ENCODE peak calls at places on chromosomes 7 and 10, in six cellular contexts. One of them, this sample, is unnamed.

GRCh38 chr10:1057106-1057657 is 997 bp downstream of the WDR37 start:
- DNase-seq in T-cell: no peak
- DNase-seq in suprapubic skin: no peak
- DNase-seq in Right ventricle myocardium superior: peak; percentile 45
- DNase-seq in lower lobe of right lung: no peak
- DNase-seq in GM20000: peak; percentile 44
- DNase-seq in this sample: no peak

GRCh38 chr7:124349443-124349842 is 316.6 kb upstream of the TMEM229A start:
- DNase-seq in T-cell: no peak
- DNase-seq in suprapubic skin: no peak
- DNase-seq in GM20000: no peak
- DNase-seq in Right ventricle myocardium superior: no peak
- DNase-seq in lower lobe of right lung: no peak
- DNase-seq in this sample: peak; percentile 1

GRCh38 chr7:92614586-92615237 is 24.5 kb upstream of the FAM133B start:
- DNase-seq in T-cell: no peak
- DNase-seq in suprapubic skin: no peak
- DNase-seq in lower lobe of right lung: no peak
- DNase-seq in GM20000: no peak
- DNase-seq in Right ventricle myocardium superior: no peak
- DNase-seq in this sample: peak; percentile 71

GRCh38 chr10:34690403-34691049 is 124.6 kb downstream of the PARD3 start:
- DNase-seq in suprapubic skin: no peak
- DNase-seq in GM20000: no peak
- DNase-seq in lower lobe of right lung: no peak
- DNase-seq in Right ventricle myocardium superior: no peak
- DNase-seq in T-cell: no peak
- DNase-seq in this sample: no peak

GRCh38 chr7:5695037-5695708 is 86.3 kb downstream of the RNF216 start:
- DNase-seq in Right ventricle myocardium superior: peak; percentile 61
- DNase-seq in suprapubic skin: no peak
- DNase-seq in lower lobe of right lung: no peak
- DNase-seq in T-cell: peak; percentile 69
- DNase-seq in GM20000: peak; percentile 61
- DNase-seq in this sample: peak; percentile 88

GRCh38 chr10:100912013-100912608 is 652 bp upstream of the SLF2 start:
- DNase-seq in Right ventricle myocardium superior: no peak
- DNase-seq in T-cell: no peak
- DNase-seq in GM20000: no peak
- DNase-seq in suprapubic skin: no peak
- DNase-seq in lower lobe of right lung: no peak
- DNase-seq in this sample: peak; percentile 80

GRCh38 chr7:1016577-1017531 is 27.5 kb upstream of the GPR146 start:
- DNase-seq in GM20000: no peak
- DNase-seq in lower lobe of right lung: no peak
- DNase-seq in T-cell: no peak
- DNase-seq in suprapubic skin: no peak
- DNase-seq in Right ventricle myocardium superior: no peak
- DNase-seq in this sample: no peak

GRCh38 chr7:49513939-49514338 is 259.5 kb upstream of the VWC2 start:
- DNase-seq in T-cell: no peak
- DNase-seq in Right ventricle myocardium superior: no peak
- DNase-seq in suprapubic skin: no peak
- DNase-seq in GM20000: no peak
- DNase-seq in lower lobe of right lung: no peak
- DNase-seq in this sample: no peak

GRCh38 chr10:89327803-89328441 is at the start of gene IFIT3:
- DNase-seq in Right ventricle myocardium superior: peak; percentile 66
- DNase-seq in lower lobe of right lung: peak; percentile 53
- DNase-seq in suprapubic skin: peak; percentile 80
- DNase-seq in T-cell: no peak
- DNase-seq in GM20000: peak; percentile 27
- DNase-seq in this sample: peak; percentile 88

GRCh38 chr10:112335104-112335840 is 38.6 kb upstream of the ACSL5 start:
- DNase-seq in GM20000: no peak
- DNase-seq in suprapubic skin: no peak
- DNase-seq in T-cell: no peak
- DNase-seq in Right ventricle myocardium superior: no peak
- DNase-seq in lower lobe of right lung: no peak
- DNase-seq in this sample: no peak

GRCh38 chr10:97574374-97575100 is 2.0 kb downstream of the ANKRD2 start:
- DNase-seq in lower lobe of right lung: peak; percentile 75
- DNase-seq in T-cell: no peak
- DNase-seq in GM20000: no peak
- DNase-seq in suprapubic skin: no peak
- DNase-seq in Right ventricle myocardium superior: peak; percentile 72
- DNase-seq in this sample: peak; percentile 88

GRCh38 chr7:38232475-38233366 is 40.7 kb downstream of the TARP start:
- DNase-seq in T-cell: peak; percentile 63
- DNase-seq in Right ventricle myocardium superior: peak; percentile 55
- DNase-seq in GM20000: peak; percentile 56
- DNase-seq in lower lobe of right lung: peak; percentile 60
- DNase-seq in suprapubic skin: no peak
- DNase-seq in this sample: peak; percentile 68

GRCh38 chr10:1412531-1413189 is 324.7 kb downstream of the ADARB2 start:
- DNase-seq in GM20000: no peak
- DNase-seq in T-cell: no peak
- DNase-seq in Right ventricle myocardium superior: no peak
- DNase-seq in suprapubic skin: no peak
- DNase-seq in lower lobe of right lung: no peak
- DNase-seq in this sample: no peak

GRCh38 chr10:60208676-60209269 is 180.9 kb downstream of the ANK3 start:
- DNase-seq in GM20000: peak; percentile 8
- DNase-seq in suprapubic skin: no peak
- DNase-seq in T-cell: no peak
- DNase-seq in Right ventricle myocardium superior: no peak
- DNase-seq in lower lobe of right lung: no peak
- DNase-seq in this sample: peak; percentile 40

GRCh38 chr7:128004623-128005022 is 26.6 kb downstream of the LRRC4 start:
- DNase-seq in T-cell: no peak
- DNase-seq in lower lobe of right lung: no peak
- DNase-seq in Right ventricle myocardium superior: no peak
- DNase-seq in suprapubic skin: no peak
- DNase-seq in GM20000: no peak
- DNase-seq in this sample: no peak

GRCh38 chr7:112985377-112985987 is 101.1 kb downstream of the GPR85 start:
- DNase-seq in Right ventricle myocardium superior: no peak
- DNase-seq in lower lobe of right lung: no peak
- DNase-seq in GM20000: no peak
- DNase-seq in T-cell: no peak
- DNase-seq in suprapubic skin: no peak
- DNase-seq in this sample: peak; percentile 93

GRCh38 chr10:103451871-103452713 is at the start of gene CALHM2:
- DNase-seq in GM20000: peak; percentile 91
- DNase-seq in Right ventricle myocardium superior: peak; percentile 86
- DNase-seq in lower lobe of right lung: peak; percentile 77
- DNase-seq in suprapubic skin: peak; percentile 87
- DNase-seq in T-cell: peak; percentile 70
- DNase-seq in this sample: peak; percentile 31

GRCh38 chr7:52794621-52795020 is 240.8 kb upstream of the POM121L12 start:
- DNase-seq in Right ventricle myocardium superior: no peak
- DNase-seq in GM20000: no peak
- DNase-seq in T-cell: no peak
- DNase-seq in suprapubic skin: no peak
- DNase-seq in lower lobe of right lung: no peak
- DNase-seq in this sample: no peak

GRCh38 chr7:25034136-25034535 is 54.2 kb upstream of the OSBPL3 start:
- DNase-seq in lower lobe of right lung: no peak
- DNase-seq in GM20000: no peak
- DNase-seq in suprapubic skin: no peak
- DNase-seq in Right ventricle myocardium superior: no peak
- DNase-seq in T-cell: no peak
- DNase-seq in this sample: no peak

GRCh38 chr7:157769016-157769869 is 432.4 kb downstream of the DNAJB6 start:
- DNase-seq in Right ventricle myocardium superior: peak; percentile 9
- DNase-seq in suprapubic skin: no peak
- DNase-seq in GM20000: no peak
- DNase-seq in T-cell: no peak
- DNase-seq in lower lobe of right lung: peak; percentile 33
- DNase-seq in this sample: no peak

GRCh38 chr10:107496594-107496993 is 332.1 kb upstream of the SORCS1 start:
- DNase-seq in lower lobe of right lung: no peak
- DNase-seq in suprapubic skin: no peak
- DNase-seq in Right ventricle myocardium superior: no peak
- DNase-seq in T-cell: no peak
- DNase-seq in GM20000: no peak
- DNase-seq in this sample: peak; percentile 13

GRCh38 chr10:3961082-3961481 is 176.1 kb upstream of the KLF6 start:
- DNase-seq in GM20000: no peak
- DNase-seq in lower lobe of right lung: no peak
- DNase-seq in suprapubic skin: no peak
- DNase-seq in T-cell: peak; percentile 60
- DNase-seq in Right ventricle myocardium superior: no peak
- DNase-seq in this sample: no peak

GRCh38 chr7:946256-946996 is 8.1 kb downstream of the ADAP1 start:
- DNase-seq in suprapubic skin: no peak
- DNase-seq in lower lobe of right lung: peak; percentile 34
- DNase-seq in GM20000: no peak
- DNase-seq in Right ventricle myocardium superior: peak; percentile 26
- DNase-seq in T-cell: no peak
- DNase-seq in this sample: no peak

GRCh38 chr10:85545874-85546273 is 820.7 kb downstream of the GRID1 start:
- DNase-seq in T-cell: no peak
- DNase-seq in Right ventricle myocardium superior: no peak
- DNase-seq in lower lobe of right lung: no peak
- DNase-seq in suprapubic skin: no peak
- DNase-seq in GM20000: no peak
- DNase-seq in this sample: no peak

GRCh38 chr10:119479532-119479931 is 63.0 kb downstream of the RGS10 start:
- DNase-seq in T-cell: no peak
- DNase-seq in lower lobe of right lung: no peak
- DNase-seq in GM20000: no peak
- DNase-seq in suprapubic skin: no peak
- DNase-seq in Right ventricle myocardium superior: no peak
- DNase-seq in this sample: no peak

GRCh38 chr7:50304911-50305621 is 550 bp downstream of the IKZF1 start:
- DNase-seq in Right ventricle myocardium superior: no peak
- DNase-seq in T-cell: peak; percentile 76
- DNase-seq in lower lobe of right lung: no peak
- DNase-seq in suprapubic skin: no peak
- DNase-seq in GM20000: peak; percentile 66
- DNase-seq in this sample: no peak